ENCODE peak calls at places on chromosomes 6 and 20, in six cellular contexts. U is fibroblast of lung, C is kidney epithelial cell, L is PC-9, D is neural progenitor cell, A is lower lobe of right lung. J is an unnamed sample.

GRCh38 chr6:8182209-8182845 is 80.0 kb upstream of the EEF1E1 start:
- DNase-seq in L (no peak), C (no peak), A (no peak), U (peak; percentile 40), D (no peak), J (peak; percentile 47)

GRCh38 chr6:829646-830045 is 136.7 kb upstream of the EXOC2 start:
- DNase-seq in L (no peak), D (peak; percentile 45), C (no peak), U (no peak), A (no peak), J (no peak)

GRCh38 chr6:107290491-107290890 is 168.9 kb downstream of the PDSS2 start:
- DNase-seq in D (no peak), A (no peak), U (no peak), C (no peak), L (no peak), J (no peak)

GRCh38 chr6:150448221-150448620 is 79.4 kb downstream of the IYD start:
- DNase-seq in U (no peak), D (no peak), A (no peak), L (no peak), C (no peak), J (no peak)

GRCh38 chr20:9389321-9389720 is 125.1 kb upstream of the LAMP5 start:
- DNase-seq in C (no peak), L (no peak), A (no peak), U (no peak), D (no peak), J (no peak)

GRCh38 chr6:112618796-112619195 is 271.7 kb downstream of the RFPL4B start:
- DNase-seq in A (no peak), D (peak; percentile 50), U (peak; percentile 26), C (no peak), L (no peak), J (peak; percentile 20)

GRCh38 chr6:148874698-148875293 is 128.0 kb downstream of the UST start:
- DNase-seq in C (no peak), A (no peak), L (no peak), U (no peak), D (peak; percentile 75), J (peak; percentile 65)

GRCh38 chr6:22300287-22300998 is 3.6 kb upstream of the PRL start:
- DNase-seq in L (no peak), U (peak; percentile 25), C (no peak), D (no peak), A (no peak), J (no peak)

GRCh38 chr6:37535701-37536461 is 36.2 kb upstream of the CCDC167 start:
- DNase-seq in U (no peak), D (peak; percentile 75), L (peak; percentile 47), A (no peak), C (no peak), J (no peak)

GRCh38 chr6:160398674-160399271 is 50.6 kb downstream of the SLC22A3 start:
- DNase-seq in D (no peak), A (no peak), U (peak; percentile 42), L (no peak), C (no peak), J (peak; percentile 63)
- H3K4me3 ChIP-seq in D (no peak overlapping the region), A (no peak overlapping the region), U (no peak overlapping the region), L (no peak overlapping the region), C (no peak overlapping the region), J (no peak overlapping the region)

DNA sequence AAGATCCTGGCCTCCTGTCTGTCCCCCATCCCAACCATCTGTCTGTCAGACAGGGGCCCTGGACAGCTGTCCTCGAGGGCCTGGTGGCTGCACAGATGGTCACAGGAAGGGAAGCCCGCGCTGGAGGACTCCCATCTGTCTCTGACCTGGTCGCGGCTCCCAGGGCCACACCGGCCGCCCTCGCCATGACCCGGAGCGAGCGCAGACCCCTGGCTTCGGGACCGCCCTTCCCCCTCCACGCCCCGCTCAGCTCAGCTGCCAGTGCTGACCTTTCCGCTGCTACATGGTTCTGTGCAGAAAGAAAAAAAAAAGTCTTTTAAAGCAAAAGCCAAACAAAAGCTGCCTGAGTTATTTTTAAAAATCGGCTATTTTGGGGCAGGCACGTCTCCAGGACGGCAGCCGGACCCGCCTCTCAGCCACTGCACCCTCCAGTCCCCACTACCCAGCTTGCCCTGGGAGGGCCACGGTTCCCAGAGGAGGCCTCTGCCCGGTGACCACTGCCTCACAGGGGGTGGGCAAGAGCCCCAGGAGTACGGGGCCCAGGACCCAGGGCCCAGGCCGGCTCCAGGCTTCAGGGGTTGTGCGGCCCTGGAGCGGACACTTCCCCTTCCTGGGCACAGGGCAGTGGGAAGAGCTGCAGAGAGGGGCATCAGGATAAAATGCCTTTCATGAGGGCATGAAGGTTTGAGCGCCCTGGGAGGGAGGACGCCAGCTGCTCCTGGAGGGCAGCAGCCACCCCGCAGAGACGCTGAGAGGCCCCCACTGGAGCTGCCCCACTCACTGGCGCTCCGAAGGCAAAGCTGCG is 10.8 kb downstream of the LAMA5 start:
- DNase-seq in L (no peak), A (no peak), D (no peak), U (peak; percentile 47), C (no peak), J (peak; percentile 33)
- H3K4me3 ChIP-seq in L (peak overlapping the region; percentile 55), A (peak overlapping the region; percentile 38), D (no peak overlapping the region), U (no peak overlapping the region), C (no peak overlapping the region), J (no peak overlapping the region)

DNA sequence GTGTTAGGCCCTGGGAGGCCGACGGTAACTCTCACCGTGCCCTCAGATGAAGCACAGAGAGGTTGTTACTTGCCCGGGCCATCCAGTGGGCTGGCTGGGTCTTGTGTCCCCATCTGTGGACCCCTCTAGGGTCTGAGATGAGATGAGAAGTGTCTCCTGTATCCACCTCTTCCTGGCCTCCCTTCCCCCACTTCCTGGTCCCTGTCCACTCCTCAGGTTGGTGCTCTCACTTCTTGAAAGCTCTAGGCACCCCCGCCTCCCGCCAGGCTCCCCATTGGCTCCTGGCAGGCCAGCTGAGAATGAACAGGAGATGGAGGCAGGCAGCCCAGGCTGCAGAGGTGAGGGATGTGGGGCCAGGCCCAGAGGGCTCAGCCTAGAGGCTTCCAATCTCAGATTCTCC is 1.5 kb downstream of the MMP24OS start:
- DNase-seq in D (no peak), L (no peak), U (no peak), A (no peak), C (no peak), J (no peak)
- H3K4me3 ChIP-seq in D (no peak overlapping the region), L (peak overlapping the region; percentile 88), U (peak overlapping the region; percentile 84), A (peak overlapping the region; percentile 79), C (no peak overlapping the region), J (peak overlapping the region; percentile 82)

DNA sequence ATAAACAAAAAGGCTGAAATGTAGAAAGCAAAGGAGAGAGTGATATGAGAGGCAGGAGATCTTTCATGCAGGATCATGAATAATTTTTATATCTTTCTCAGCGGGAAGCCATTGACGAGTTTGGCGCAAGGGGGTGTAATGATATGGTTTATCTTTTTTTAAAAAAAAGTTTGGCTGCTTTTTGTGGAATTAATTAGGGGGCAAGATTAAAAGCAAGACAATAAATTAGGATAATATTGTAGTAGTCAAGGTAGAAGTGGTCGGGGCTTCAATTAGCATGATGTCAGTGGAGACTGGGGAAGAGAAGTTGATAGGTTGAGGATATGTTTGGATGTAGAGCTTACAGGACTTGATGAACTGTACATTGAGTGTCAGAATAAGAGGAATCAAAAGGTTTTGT is 4.0 kb downstream of the SENP6 start:
- DNase-seq in U (no peak), D (no peak), L (no peak), A (no peak), C (no peak), J (no peak)
- H3K4me3 ChIP-seq in U (no peak overlapping the region), D (no peak overlapping the region), L (no peak overlapping the region), A (no peak overlapping the region), C (no peak overlapping the region), J (no peak overlapping the region)

GRCh38 chr6:16436550-16436949 is 198.2 kb downstream of the GMPR start:
- DNase-seq in L (no peak), A (no peak), C (no peak), U (no peak), D (no peak), J (no peak)
- H3K4me3 ChIP-seq in L (no peak overlapping the region), A (no peak overlapping the region), C (no peak overlapping the region), U (no peak overlapping the region), D (no peak overlapping the region), J (no peak overlapping the region)

DNA sequence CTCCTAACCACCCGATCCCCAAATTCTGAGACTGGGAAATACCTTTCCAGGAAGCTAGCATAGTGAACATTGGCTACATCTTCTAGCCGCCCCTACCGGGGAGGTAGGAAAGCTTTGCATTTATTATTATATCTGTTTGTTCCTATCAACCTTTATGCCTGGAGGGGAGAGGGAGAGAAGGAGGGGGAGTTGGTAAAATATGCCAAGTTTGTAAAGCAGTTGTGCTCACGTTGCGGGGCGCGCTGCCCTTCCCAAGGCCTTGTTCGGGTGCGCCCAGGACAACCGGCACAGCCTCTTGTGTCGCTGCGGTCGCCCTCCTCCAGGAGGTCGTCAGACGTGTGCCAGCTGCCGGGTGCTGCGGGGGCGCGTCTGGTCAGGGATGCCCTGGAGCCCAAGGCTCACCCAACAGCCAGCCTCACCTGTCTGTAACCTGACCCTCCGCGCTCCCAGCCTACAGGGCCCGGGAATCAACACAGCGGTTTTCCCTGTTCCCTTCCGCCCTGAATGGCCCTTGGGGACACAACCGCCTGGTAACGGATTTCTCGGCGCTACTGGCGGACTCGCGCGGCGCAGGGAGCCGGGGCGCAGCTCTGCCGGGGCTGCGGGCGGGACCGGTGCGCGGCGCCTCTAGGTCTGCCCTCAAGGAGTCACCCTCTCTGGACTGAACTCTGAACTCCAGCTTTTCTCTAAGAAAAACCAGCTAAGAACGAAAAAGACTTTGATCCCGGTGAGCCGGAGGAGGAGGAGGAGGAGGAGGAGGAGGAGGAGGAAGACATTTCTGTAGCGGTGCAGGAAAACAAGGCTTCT is 1.1 kb upstream of the OVOL2 start:
- DNase-seq in D (peak; percentile 78), A (peak; percentile 65), C (no peak), L (peak; percentile 90), U (no peak), J (no peak)
- H3K4me3 ChIP-seq in D (peak overlapping the region; percentile 62), A (peak overlapping the region; percentile 58), C (no peak overlapping the region), L (peak overlapping the region; percentile 95), U (no peak overlapping the region), J (no peak overlapping the region)

DNA sequence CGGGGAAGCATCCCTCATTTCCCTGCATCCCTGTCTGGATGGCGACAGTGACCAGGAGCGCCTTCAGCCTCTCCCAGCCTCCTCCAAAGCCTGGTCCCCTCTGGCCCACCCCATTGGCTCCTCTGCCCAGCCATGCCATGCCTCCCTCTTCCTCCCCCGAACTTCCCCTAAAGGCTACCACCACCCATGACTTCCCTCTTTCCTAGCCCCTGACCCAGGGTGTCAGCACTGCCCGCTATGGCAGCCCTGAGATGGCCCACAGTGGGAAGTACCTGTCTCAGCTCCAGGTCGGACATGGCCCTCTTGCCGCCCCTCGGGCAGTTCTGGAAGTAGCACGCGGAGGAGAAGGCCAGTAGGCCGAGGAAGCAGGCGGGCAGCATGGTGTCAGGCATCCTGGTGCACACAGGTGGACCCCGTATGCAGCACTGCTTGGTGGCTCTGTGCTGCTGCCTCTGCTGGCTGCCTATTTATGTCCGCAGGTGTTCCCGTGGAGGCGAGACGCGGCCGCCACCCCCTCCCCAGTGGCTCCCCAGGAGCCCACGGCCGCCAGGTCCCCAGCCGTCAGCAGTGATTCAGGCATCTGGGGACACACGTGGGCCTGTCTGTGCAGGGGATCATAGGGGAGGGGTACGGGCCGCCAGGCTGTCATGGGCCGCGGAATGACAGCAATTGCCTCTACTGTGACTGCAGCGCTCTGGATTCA is at the start of gene AVP:
- DNase-seq in L (no peak), U (no peak), C (no peak), D (no peak), A (no peak), J (no peak)
- H3K4me3 ChIP-seq in L (no peak within 1 kb of the TSS), U (no peak within 1 kb of the TSS), C (no peak within 1 kb of the TSS), D (no peak within 1 kb of the TSS), A (no peak within 1 kb of the TSS), J (no peak within 1 kb of the TSS)

GRCh38 chr6:3453410-3453809 is 3.4 kb downstream of the SLC22A23 start:
- DNase-seq in U (no peak), C (no peak), L (no peak), A (no peak), D (no peak), J (no peak)
- H3K4me3 ChIP-seq in U (no peak overlapping the region), C (no peak overlapping the region), L (no peak overlapping the region), A (no peak overlapping the region), D (no peak overlapping the region), J (no peak overlapping the region)